ENCODE peak calls at places on chromosomes 7 and 10, in eight cellular contexts. O, C, Z, M, X, E, N and U are unnamed samples.

GRCh38 chr7:90958669-90959068 is 305.6 kb upstream of the FZD1 start:
- DNase-seq in O (no peak), C (no peak), Z (no peak), M (no peak), X (no peak), E (no peak), N (peak; percentile 82), U (no peak)

GRCh38 chr10:13349776-13350274 is 1.7 kb upstream of the SEPHS1 start:
- DNase-seq in O (peak; percentile 62), C (peak; percentile 97), Z (peak; percentile 46), M (peak; percentile 50), X (peak; percentile 78), E (no peak), N (peak; percentile 42), U (no peak)

GRCh38 chr7:4700577-4701235 is 18.6 kb downstream of the FOXK1 start:
- DNase-seq in O (no peak), C (no peak), Z (peak; percentile 75), M (no peak), X (no peak), E (peak; percentile 46), N (peak; percentile 91), U (no peak)

GRCh38 chr7:82549616-82550285 is 106.2 kb upstream of the CACNA2D1 start:
- DNase-seq in O (no peak), C (no peak), Z (no peak), M (no peak), X (no peak), E (no peak), N (peak; percentile 12), U (no peak)

GRCh38 chr7:142585425-142585824 is 163.8 kb upstream of the PRSS1 start:
- DNase-seq in O (no peak), C (no peak), Z (no peak), M (no peak), X (no peak), E (no peak), N (no peak), U (no peak)

GRCh38 chr10:126062132-126063032 is 166.0 kb downstream of the FANK1 start:
- DNase-seq in O (no peak), C (no peak), Z (peak; percentile 98), M (no peak), X (peak; percentile 96), E (peak; percentile 92), N (peak; percentile 97), U (no peak)

GRCh38 chr7:123220396-123220795 is 20.6 kb upstream of the SLC13A1 start:
- DNase-seq in O (no peak), C (no peak), Z (no peak), M (no peak), X (no peak), E (no peak), N (peak; percentile 59), U (no peak)

GRCh38 chr10:127702201-127702600 is 34.8 kb upstream of the FOXI2 start:
- DNase-seq in O (no peak), C (no peak), Z (no peak), M (no peak), X (no peak), E (no peak), N (no peak), U (no peak)

GRCh38 chr7:94510582-94511456 is 1.2 kb downstream of the CASD1 start:
- DNase-seq in O (peak; percentile 40), C (peak; percentile 48), Z (peak; percentile 17), M (peak; percentile 46), X (peak; percentile 69), E (peak; percentile 18), N (peak; percentile 22), U (peak; percentile 49)

GRCh38 chr7:47361746-47362215 is 220.1 kb downstream of the TNS3 start:
- DNase-seq in O (no peak), C (no peak), Z (peak; percentile 97), M (no peak), X (no peak), E (no peak), N (peak; percentile 97), U (no peak)

GRCh38 chr7:158374586-158374985 is 213.0 kb downstream of the PTPRN2 start:
- DNase-seq in O (no peak), C (no peak), Z (peak; percentile 88), M (no peak), X (no peak), E (no peak), N (no peak), U (no peak)

GRCh38 chr7:29878081-29878688 is 71.9 kb downstream of the WIPF3 start:
- DNase-seq in O (no peak), C (peak; percentile 43), Z (peak; percentile 63), M (no peak), X (no peak), E (no peak), N (peak; percentile 55), U (peak; percentile 55)

GRCh38 chr7:44189286-44189992 is at the start of gene GCK:
- DNase-seq in O (no peak), C (no peak), Z (no peak), M (no peak), X (peak; percentile 41), E (no peak), N (no peak), U (no peak)

GRCh38 chr7:103101543-103101942 is 26.6 kb downstream of the ARMC10 start:
- DNase-seq in O (no peak), C (no peak), Z (no peak), M (no peak), X (no peak), E (no peak), N (no peak), U (no peak)

GRCh38 chr7:64509583-64509982 is 53.3 kb downstream of the ZNF680 start:
- DNase-seq in O (no peak), C (no peak), Z (no peak), M (no peak), X (no peak), E (no peak), N (peak; percentile 4), U (no peak)

GRCh38 chr7:108311446-108312168 is 144.6 kb downstream of the NRCAM start:
- DNase-seq in O (no peak), C (no peak), Z (peak; percentile 90), M (no peak), X (no peak), E (no peak), N (peak; percentile 78), U (peak; percentile 31)

GRCh38 chr7:105014725-105015630 is 973 bp downstream of the KMT2E start:
- DNase-seq in O (no peak), C (peak; percentile 63), Z (peak; percentile 68), M (peak; percentile 11), X (peak; percentile 74), E (peak; percentile 41), N (peak; percentile 42), U (peak; percentile 57)

GRCh38 chr10:15140640-15141039 is 27.9 kb downstream of the NMT2 start:
- DNase-seq in O (no peak), C (no peak), Z (no peak), M (no peak), X (no peak), E (peak; percentile 50), N (no peak), U (no peak)

GRCh38 chr10:3886666-3887251 is 101.8 kb upstream of the KLF6 start:
- DNase-seq in O (peak; percentile 74), C (no peak), Z (peak; percentile 96), M (no peak), X (peak; percentile 75), E (no peak), N (peak; percentile 90), U (no peak)

GRCh38 chr7:132739271-132739955 is 163.1 kb upstream of the PLXNA4 start:
- DNase-seq in O (no peak), C (no peak), Z (peak; percentile 78), M (no peak), X (no peak), E (peak; percentile 81), N (peak; percentile 99), U (no peak)

GRCh38 chr7:79502151-79502550 is 48.7 kb upstream of the MAGI2 start:
- DNase-seq in O (no peak), C (peak; percentile 18), Z (peak; percentile 22), M (no peak), X (no peak), E (no peak), N (no peak), U (no peak)
- TF ChIP-seq CTCF in O (no peak), C (peak; percentile 56), Z (peak; percentile 51), M (peak; percentile 31), X (no peak), E (no peak), N (no peak), U (no peak)

GRCh38 chr10:78905015-78905939 is 163.5 kb upstream of the ZMIZ1 start:
- DNase-seq in O (no peak), C (no peak), Z (no peak), M (no peak), X (no peak), E (no peak), N (no peak), U (no peak)
- TF ChIP-seq CTCF in O (no peak), C (no peak), Z (no peak), M (no peak), X (no peak), E (no peak), N (no peak), U (no peak)

GRCh38 chr7:24769014-24769830 is 12.0 kb upstream of the GSDME start:
- DNase-seq in O (no peak), C (no peak), Z (no peak), M (no peak), X (no peak), E (no peak), N (no peak), U (no peak)

GRCh38 chr7:24764972-24765744 is 7.9 kb upstream of the GSDME start:
- DNase-seq in O (no peak), C (no peak), Z (no peak), M (no peak), X (no peak), E (no peak), N (no peak), U (no peak)

GRCh38 chr7:24763303-24763901 is 6.1 kb upstream of the GSDME start:
- DNase-seq in O (no peak), C (no peak), Z (no peak), M (no peak), X (no peak), E (no peak), N (no peak), U (no peak)

GRCh38 chr7:24769863-24770262 is 12.6 kb upstream of the GSDME start:
- DNase-seq in O (no peak), C (no peak), Z (no peak), M (no peak), X (no peak), E (no peak), N (no peak), U (no peak)

DNA sequence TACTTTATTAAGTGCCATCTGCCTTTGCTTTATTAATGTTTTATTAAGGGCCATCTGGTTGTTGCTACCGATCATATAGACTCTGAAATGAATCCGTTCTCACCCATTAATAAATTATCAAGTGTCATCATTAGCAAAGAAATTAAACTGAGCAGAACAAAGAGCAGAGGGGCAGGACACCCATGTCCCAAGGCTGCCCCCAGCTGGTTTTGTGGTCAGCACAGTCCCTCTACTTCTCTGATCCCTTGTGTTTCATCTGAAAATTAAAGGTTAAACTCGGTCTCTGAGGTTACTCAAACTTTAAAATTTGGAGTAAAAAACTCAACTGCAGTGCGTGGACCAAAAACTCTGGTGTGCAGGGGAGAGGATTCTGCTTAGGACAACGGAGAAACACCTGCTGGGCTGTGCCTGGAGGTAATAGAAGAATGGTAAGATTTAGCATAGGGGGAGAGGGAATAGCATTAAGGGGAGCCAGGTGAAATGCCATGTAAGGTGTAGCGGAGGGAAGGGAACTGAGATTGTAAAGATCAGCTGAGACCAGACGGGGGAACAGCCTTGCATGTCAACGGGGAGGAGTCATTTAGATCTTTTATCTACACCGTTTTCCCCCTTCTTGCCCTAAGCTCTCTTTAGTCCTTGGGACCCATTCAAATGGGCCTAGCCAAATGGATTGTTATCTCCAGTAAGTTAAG is 10.8 kb upstream of the GSDME start:
- DNase-seq in O (no peak), C (peak; percentile 26), Z (no peak), M (no peak), X (no peak), E (no peak), N (no peak), U (no peak)
- TF ChIP-seq CTCF in O (peak; percentile 14), C (peak; percentile 52), Z (no peak), M (no peak), X (no peak), E (no peak), N (no peak), U (no peak)

GRCh38 chr7:139995034-139995915 is 67.5 kb downstream of the PARP12 start:
- DNase-seq in O (peak; percentile 19), C (no peak), Z (peak; percentile 24), M (no peak), X (no peak), E (peak; percentile 86), N (peak; percentile 59), U (no peak)
- TF ChIP-seq CTCF in O (no peak), C (no peak), Z (no peak), M (no peak), X (no peak), E (no peak), N (no peak), U (no peak)